ENCODE peak calls at places on chromosomes 4 and X, in five cellular contexts. One of them, this sample, is unnamed.

GRCh38 chr4:36785965-36786364 is 458.6 kb upstream of the NWD2 start:
- DNase-seq in foreskin fibroblast: no peak
- DNase-seq in GM12865: no peak
- DNase-seq in activated gamma-delta T cell treated with anti-CD3 and anti-CD28 coated beads, Interleukin-2, amount 50 U/mL, for 16 hours: no peak
- DNase-seq in activated naive CD4-positive, alpha-beta T cell treated with anti-CD3 and anti-CD28 coated beads for 36 hours: no peak
- DNase-seq in this sample: no peak

GRCh38 chrX:151153086-151153485 is 23.3 kb upstream of the GPR50 start:
- DNase-seq in activated naive CD4-positive, alpha-beta T cell treated with anti-CD3 and anti-CD28 coated beads for 36 hours: no peak
- DNase-seq in activated gamma-delta T cell treated with anti-CD3 and anti-CD28 coated beads, Interleukin-2, amount 50 U/mL, for 16 hours: no peak
- DNase-seq in foreskin fibroblast: peak
- DNase-seq in GM12865: no peak
- DNase-seq in this sample: no peak

GRCh38 chr4:72895408-72895807 is 174.1 kb downstream of the COX18 start:
- DNase-seq in GM12865: no peak
- DNase-seq in foreskin fibroblast: no peak
- DNase-seq in activated gamma-delta T cell treated with anti-CD3 and anti-CD28 coated beads, Interleukin-2, amount 50 U/mL, for 16 hours: no peak
- DNase-seq in activated naive CD4-positive, alpha-beta T cell treated with anti-CD3 and anti-CD28 coated beads for 36 hours: no peak
- DNase-seq in this sample: no peak

GRCh38 chr4:86737244-86737643 is 111.9 kb downstream of the SLC10A6 start:
- DNase-seq in GM12865: no peak
- DNase-seq in activated naive CD4-positive, alpha-beta T cell treated with anti-CD3 and anti-CD28 coated beads for 36 hours: no peak
- DNase-seq in activated gamma-delta T cell treated with anti-CD3 and anti-CD28 coated beads, Interleukin-2, amount 50 U/mL, for 16 hours: no peak
- DNase-seq in foreskin fibroblast: no peak
- DNase-seq in this sample: no peak

GRCh38 chr4:182856862-182857261 is 60.3 kb downstream of the DCTD start:
- DNase-seq in GM12865: no peak
- DNase-seq in foreskin fibroblast: no peak
- DNase-seq in activated naive CD4-positive, alpha-beta T cell treated with anti-CD3 and anti-CD28 coated beads for 36 hours: no peak
- DNase-seq in activated gamma-delta T cell treated with anti-CD3 and anti-CD28 coated beads, Interleukin-2, amount 50 U/mL, for 16 hours: no peak
- DNase-seq in this sample: no peak

GRCh38 chr4:56723201-56723605 is 42.1 kb upstream of the HOPX start:
- DNase-seq in activated naive CD4-positive, alpha-beta T cell treated with anti-CD3 and anti-CD28 coated beads for 36 hours: peak
- DNase-seq in activated gamma-delta T cell treated with anti-CD3 and anti-CD28 coated beads, Interleukin-2, amount 50 U/mL, for 16 hours: no peak
- DNase-seq in foreskin fibroblast: no peak
- DNase-seq in GM12865: peak
- DNase-seq in this sample: no peak

GRCh38 chr4:33072340-33073089 is 2352.3 kb downstream of the PCDH7 start:
- DNase-seq in activated naive CD4-positive, alpha-beta T cell treated with anti-CD3 and anti-CD28 coated beads for 36 hours: no peak
- DNase-seq in foreskin fibroblast: no peak
- DNase-seq in activated gamma-delta T cell treated with anti-CD3 and anti-CD28 coated beads, Interleukin-2, amount 50 U/mL, for 16 hours: no peak
- DNase-seq in GM12865: no peak
- DNase-seq in this sample: no peak

GRCh38 chr4:105246712-105247111 is 100.0 kb downstream of the TET2 start:
- DNase-seq in foreskin fibroblast: peak
- DNase-seq in GM12865: no peak
- DNase-seq in activated naive CD4-positive, alpha-beta T cell treated with anti-CD3 and anti-CD28 coated beads for 36 hours: no peak
- DNase-seq in activated gamma-delta T cell treated with anti-CD3 and anti-CD28 coated beads, Interleukin-2, amount 50 U/mL, for 16 hours: no peak
- DNase-seq in this sample: no peak

GRCh38 chr4:7761720-7762119 is 177.9 kb downstream of the AFAP1 start:
- DNase-seq in GM12865: peak
- DNase-seq in activated gamma-delta T cell treated with anti-CD3 and anti-CD28 coated beads, Interleukin-2, amount 50 U/mL, for 16 hours: no peak
- DNase-seq in activated naive CD4-positive, alpha-beta T cell treated with anti-CD3 and anti-CD28 coated beads for 36 hours: peak
- DNase-seq in foreskin fibroblast: peak
- DNase-seq in this sample: peak

GRCh38 chr4:149706942-149707341 is 108.7 kb downstream of the IQCM start:
- DNase-seq in activated gamma-delta T cell treated with anti-CD3 and anti-CD28 coated beads, Interleukin-2, amount 50 U/mL, for 16 hours: no peak
- DNase-seq in GM12865: no peak
- DNase-seq in activated naive CD4-positive, alpha-beta T cell treated with anti-CD3 and anti-CD28 coated beads for 36 hours: no peak
- DNase-seq in foreskin fibroblast: peak
- DNase-seq in this sample: no peak

GRCh38 chrX:119503484-119503861 is 35.2 kb downstream of the SLC25A5 start:
- DNase-seq in activated naive CD4-positive, alpha-beta T cell treated with anti-CD3 and anti-CD28 coated beads for 36 hours: no peak
- DNase-seq in foreskin fibroblast: peak
- DNase-seq in GM12865: no peak
- DNase-seq in activated gamma-delta T cell treated with anti-CD3 and anti-CD28 coated beads, Interleukin-2, amount 50 U/mL, for 16 hours: no peak
- DNase-seq in this sample: peak

GRCh38 chrX:69077895-69078455 is 87.3 kb downstream of the PJA1 start:
- DNase-seq in activated naive CD4-positive, alpha-beta T cell treated with anti-CD3 and anti-CD28 coated beads for 36 hours: no peak
- DNase-seq in activated gamma-delta T cell treated with anti-CD3 and anti-CD28 coated beads, Interleukin-2, amount 50 U/mL, for 16 hours: no peak
- DNase-seq in foreskin fibroblast: no peak
- DNase-seq in GM12865: no peak
- DNase-seq in this sample: no peak

GRCh38 chr4:186904104-186904503 is 180.4 kb upstream of the FAT1 start:
- DNase-seq in foreskin fibroblast: peak
- DNase-seq in activated gamma-delta T cell treated with anti-CD3 and anti-CD28 coated beads, Interleukin-2, amount 50 U/mL, for 16 hours: no peak
- DNase-seq in activated naive CD4-positive, alpha-beta T cell treated with anti-CD3 and anti-CD28 coated beads for 36 hours: no peak
- DNase-seq in GM12865: no peak
- DNase-seq in this sample: no peak

GRCh38 chr4:155787113-155787710 is 28.4 kb downstream of the GUCY1B1 start:
- DNase-seq in activated gamma-delta T cell treated with anti-CD3 and anti-CD28 coated beads, Interleukin-2, amount 50 U/mL, for 16 hours: no peak
- DNase-seq in foreskin fibroblast: peak
- DNase-seq in activated naive CD4-positive, alpha-beta T cell treated with anti-CD3 and anti-CD28 coated beads for 36 hours: no peak
- DNase-seq in GM12865: peak
- DNase-seq in this sample: no peak

GRCh38 chrX:51487960-51488267 is 8.5 kb downstream of the NUDT11 start:
- DNase-seq in GM12865: no peak
- DNase-seq in activated gamma-delta T cell treated with anti-CD3 and anti-CD28 coated beads, Interleukin-2, amount 50 U/mL, for 16 hours: no peak
- DNase-seq in activated naive CD4-positive, alpha-beta T cell treated with anti-CD3 and anti-CD28 coated beads for 36 hours: no peak
- DNase-seq in foreskin fibroblast: no peak
- DNase-seq in this sample: no peak

GRCh38 chrX:69072486-69073006 is 92.7 kb downstream of the PJA1 start:
- DNase-seq in activated gamma-delta T cell treated with anti-CD3 and anti-CD28 coated beads, Interleukin-2, amount 50 U/mL, for 16 hours: no peak
- DNase-seq in activated naive CD4-positive, alpha-beta T cell treated with anti-CD3 and anti-CD28 coated beads for 36 hours: no peak
- DNase-seq in GM12865: no peak
- DNase-seq in foreskin fibroblast: no peak
- DNase-seq in this sample: no peak

GRCh38 chr4:38980903-38981676 is 51.1 kb downstream of the TMEM156 start:
- DNase-seq in foreskin fibroblast: peak
- DNase-seq in activated gamma-delta T cell treated with anti-CD3 and anti-CD28 coated beads, Interleukin-2, amount 50 U/mL, for 16 hours: no peak
- DNase-seq in GM12865: peak
- DNase-seq in activated naive CD4-positive, alpha-beta T cell treated with anti-CD3 and anti-CD28 coated beads for 36 hours: peak
- DNase-seq in this sample: no peak

GRCh38 chr4:3022112-3022511 is 52.2 kb downstream of the HTT-AS start:
- DNase-seq in GM12865: no peak
- DNase-seq in activated gamma-delta T cell treated with anti-CD3 and anti-CD28 coated beads, Interleukin-2, amount 50 U/mL, for 16 hours: no peak
- DNase-seq in activated naive CD4-positive, alpha-beta T cell treated with anti-CD3 and anti-CD28 coated beads for 36 hours: no peak
- DNase-seq in foreskin fibroblast: no peak
- DNase-seq in this sample: no peak

GRCh38 chrX:45801554-45801953 is 600.9 kb upstream of the DIPK2B start:
- DNase-seq in activated naive CD4-positive, alpha-beta T cell treated with anti-CD3 and anti-CD28 coated beads for 36 hours: no peak
- DNase-seq in foreskin fibroblast: no peak
- DNase-seq in activated gamma-delta T cell treated with anti-CD3 and anti-CD28 coated beads, Interleukin-2, amount 50 U/mL, for 16 hours: no peak
- DNase-seq in GM12865: peak
- DNase-seq in this sample: no peak

GRCh38 chrX:26008691-26009090 is 129.5 kb upstream of the MAGEB18 start:
- DNase-seq in foreskin fibroblast: no peak
- DNase-seq in activated naive CD4-positive, alpha-beta T cell treated with anti-CD3 and anti-CD28 coated beads for 36 hours: no peak
- DNase-seq in activated gamma-delta T cell treated with anti-CD3 and anti-CD28 coated beads, Interleukin-2, amount 50 U/mL, for 16 hours: no peak
- DNase-seq in GM12865: no peak
- DNase-seq in this sample: no peak

GRCh38 chr4:2366252-2367192 is 51.9 kb downstream of the ZFYVE28 start:
- DNase-seq in activated gamma-delta T cell treated with anti-CD3 and anti-CD28 coated beads, Interleukin-2, amount 50 U/mL, for 16 hours: no peak
- DNase-seq in GM12865: no peak
- DNase-seq in activated naive CD4-positive, alpha-beta T cell treated with anti-CD3 and anti-CD28 coated beads for 36 hours: peak
- DNase-seq in foreskin fibroblast: peak
- DNase-seq in this sample: peak

GRCh38 chrX:55489315-55490009 is at the start of gene USP51:
- DNase-seq in activated naive CD4-positive, alpha-beta T cell treated with anti-CD3 and anti-CD28 coated beads for 36 hours: peak
- DNase-seq in GM12865: peak
- DNase-seq in activated gamma-delta T cell treated with anti-CD3 and anti-CD28 coated beads, Interleukin-2, amount 50 U/mL, for 16 hours: no peak
- DNase-seq in foreskin fibroblast: no peak
- DNase-seq in this sample: peak

This sample was measured in adrenal gland.